ENCODE peak calls at places on chromosomes 6 and 20, in eight cellular contexts. T is endothelial cell of umbilical vein, L is IMR-90, B is sigmoid colon, K is colonic mucosa, E is lower lobe of right lung, O is cardiac muscle cell, N is transverse colon. U is an unnamed sample. For H3K4me1, the result is how much of the 10 kb centered on the place peaks cover.

GRCh38 chr6:118317581-118318563 is 230.2 kb upstream of the PLN start:
- DNase-seq in T (no peak), L (peak), B (no peak), K (no peak), E (no peak), O (peak), N (no peak), U (no peak)

GRCh38 chr6:30612213-30612612 is 4.8 kb downstream of the PPP1R10 start:
- DNase-seq in T (no peak), L (peak), B (no peak), K (no peak), E (no peak), O (peak), N (no peak), U (no peak)

GRCh38 chr6:73942581-73942980 is 246.6 kb downstream of the CD109 start:
- DNase-seq in T (no peak), L (peak), B (no peak), K (no peak), E (no peak), O (no peak), N (no peak), U (no peak)

GRCh38 chr20:51350941-51351631 is 191.4 kb downstream of the NFATC2 start:
- DNase-seq in T (peak), L (peak), B (peak), K (no peak), E (no peak), O (peak), N (no peak), U (peak)

GRCh38 chr6:157270308-157270707 is 53.0 kb downstream of the TMEM242 start:
- DNase-seq in T (no peak), L (no peak), B (no peak), K (no peak), E (no peak), O (no peak), N (no peak), U (peak)

GRCh38 chr6:158032354-158032733 is 50.7 kb downstream of the SYNJ2 start:
- DNase-seq in T (no peak), L (no peak), B (peak), K (no peak), E (peak), O (no peak), N (peak), U (no peak)

GRCh38 chr6:127812985-127813681 is 87.7 kb downstream of the THEMIS start:
- DNase-seq in T (no peak), L (no peak), B (no peak), K (no peak), E (no peak), O (no peak), N (no peak), U (no peak)

GRCh38 chr6:156808287-156808686 is 31.1 kb downstream of the ARID1B start:
- DNase-seq in T (peak), L (peak), B (no peak), K (no peak), E (no peak), O (peak), N (no peak), U (no peak)

GRCh38 chr6:111731404-111732195 is 125.9 kb upstream of the TRAF3IP2 start:
- DNase-seq in T (peak), L (peak), B (no peak), K (no peak), E (no peak), O (no peak), N (no peak), U (no peak)

GRCh38 chr6:98593676-98594075 is 240.7 kb upstream of the POU3F2 start:
- DNase-seq in T (no peak), L (no peak), B (no peak), K (no peak), E (no peak), O (no peak), N (no peak), U (no peak)

GRCh38 chr20:19735446-19735845 is 22.6 kb upstream of the RIN2 start:
- DNase-seq in T (peak), L (peak), B (peak), K (peak), E (no peak), O (peak), N (peak), U (no peak)

GRCh38 chr6:108002365-108003221 is 44.6 kb upstream of the SEC63 start:
- DNase-seq in T (peak), L (peak), B (no peak), K (peak), E (no peak), O (no peak), N (peak), U (no peak)

GRCh38 chr20:11274137-11274536 is 600.3 kb upstream of the JAG1 start:
- DNase-seq in T (peak), L (peak), B (no peak), K (peak), E (no peak), O (peak), N (no peak), U (no peak)

GRCh38 chr6:146670161-146670560 is 71.4 kb downstream of the ADGB start:
- DNase-seq in T (no peak), L (peak), B (no peak), K (no peak), E (no peak), O (no peak), N (no peak), U (no peak)

GRCh38 chr6:159097256-159097655 is 52.5 kb upstream of the TAGAP start:
- DNase-seq in T (no peak), L (no peak), B (no peak), K (peak), E (no peak), O (no peak), N (no peak), U (no peak)

GRCh38 chr6:15026832-15027231 is 219.0 kb upstream of the JARID2 start:
- DNase-seq in T (no peak), L (peak), B (no peak), K (no peak), E (no peak), O (peak), N (no peak), U (no peak)

GRCh38 chr6:132907915-132908314 is 93.5 kb downstream of the RPS12 start:
- DNase-seq in T (no peak), L (peak), B (no peak), K (no peak), E (no peak), O (peak), N (no peak), U (no peak)

GRCh38 chr6:29702519-29703103 is 20.6 kb upstream of the HLA-F start:
- DNase-seq in T (peak), L (no peak), B (no peak), K (peak), E (peak), O (peak), N (peak), U (peak)

GRCh38 chr6:167709196-167709595 is 117.5 kb upstream of the AFDN start:
- DNase-seq in T (no peak), L (no peak), B (no peak), K (no peak), E (no peak), O (no peak), N (no peak), U (peak)

GRCh38 chr20:36587388-36588136 is 14.2 kb downstream of the TGIF2 start:
- DNase-seq in T (no peak), L (no peak), B (no peak), K (no peak), E (no peak), O (no peak), N (no peak), U (no peak)

GRCh38 chr6:34223381-34223963 is 13.2 kb upstream of the HMGA1 start:
- DNase-seq in T (no peak), L (no peak), B (no peak), K (peak), E (no peak), O (no peak), N (peak), U (peak)

GRCh38 chr6:77124604-77125003 is 338.7 kb downstream of the HTR1B start:
- DNase-seq in T (no peak), L (peak), B (no peak), K (no peak), E (no peak), O (peak), N (no peak), U (no peak)

GRCh38 chr6:145139451-145139850 is 595.9 kb downstream of the EPM2A start:
- DNase-seq in T (no peak), L (peak), B (no peak), K (no peak), E (peak), O (no peak), N (no peak), U (no peak)

GRCh38 chr6:25270559-25270958 is 8.6 kb upstream of the CARMIL1 start:
- DNase-seq in T (no peak), L (no peak), B (no peak), K (no peak), E (no peak), O (no peak), N (no peak), U (no peak)

GRCh38 chr6:10995114-10995707 is 48.9 kb downstream of the ELOVL2 start:
- DNase-seq in T (no peak), L (no peak), B (no peak), K (no peak), E (no peak), O (no peak), N (no peak), U (no peak)

GRCh38 chr6:117919775-117920492 is 12.9 kb downstream of the SLC35F1 start:
- DNase-seq in T (no peak), L (no peak), B (no peak), K (no peak), E (peak), O (no peak), N (no peak), U (peak)

GRCh38 chr6:151089916-151090443 is 149.8 kb upstream of the AKAP12 start:
- DNase-seq in T (no peak), L (no peak), B (no peak), K (no peak), E (no peak), O (no peak), N (no peak), U (no peak)

GRCh38 chr20:308427-309038 is 11.2 kb downstream of the ZCCHC3 start:
- DNase-seq in T (no peak), L (no peak), B (no peak), K (no peak), E (no peak), O (no peak), N (no peak), U (no peak)

GRCh38 chr6:12490904-12491571 is 200.9 kb downstream of the EDN1 start:
- DNase-seq in T (peak), L (peak), B (no peak), K (no peak), E (no peak), O (peak), N (no peak), U (no peak)

GRCh38 chr20:20318318-20319161 is 49.4 kb upstream of the INSM1 start:
- DNase-seq in T (no peak), L (no peak), B (no peak), K (no peak), E (no peak), O (peak), N (no peak), U (no peak)

GRCh38 chr6:167663784-167664432 is 162.8 kb upstream of the AFDN start:
- DNase-seq in T (no peak), L (no peak), B (no peak), K (peak), E (no peak), O (no peak), N (peak), U (peak)

GRCh38 chr20:48385527-48385926 is 442.3 kb downstream of the PREX1 start:
- DNase-seq in T (no peak), L (no peak), B (no peak), K (no peak), E (no peak), O (no peak), N (no peak), U (no peak)

GRCh38 chr20:10362674-10363073 is 71.3 kb downstream of the MKKS start:
- DNase-seq in T (no peak), L (no peak), B (no peak), K (no peak), E (no peak), O (no peak), N (no peak), U (no peak)

GRCh38 chr20:59359908-59360307 is 59.5 kb downstream of the EDN3 start:
- DNase-seq in T (no peak), L (no peak), B (no peak), K (no peak), E (no peak), O (no peak), N (no peak), U (no peak)

GRCh38 chr20:59360934-59361333 is 60.5 kb downstream of the EDN3 start:
- DNase-seq in T (no peak), L (no peak), B (no peak), K (no peak), E (no peak), O (no peak), N (no peak), U (no peak)

GRCh38 chr20:59365611-59366284 is 65.3 kb downstream of the EDN3 start:
- DNase-seq in T (no peak), L (no peak), B (no peak), K (no peak), E (no peak), O (no peak), N (no peak), U (peak)

GRCh38 chr20:59363094-59363493 is 62.7 kb downstream of the EDN3 start:
- DNase-seq in T (no peak), L (no peak), B (no peak), K (no peak), E (no peak), O (no peak), N (no peak), U (no peak)

DNA sequence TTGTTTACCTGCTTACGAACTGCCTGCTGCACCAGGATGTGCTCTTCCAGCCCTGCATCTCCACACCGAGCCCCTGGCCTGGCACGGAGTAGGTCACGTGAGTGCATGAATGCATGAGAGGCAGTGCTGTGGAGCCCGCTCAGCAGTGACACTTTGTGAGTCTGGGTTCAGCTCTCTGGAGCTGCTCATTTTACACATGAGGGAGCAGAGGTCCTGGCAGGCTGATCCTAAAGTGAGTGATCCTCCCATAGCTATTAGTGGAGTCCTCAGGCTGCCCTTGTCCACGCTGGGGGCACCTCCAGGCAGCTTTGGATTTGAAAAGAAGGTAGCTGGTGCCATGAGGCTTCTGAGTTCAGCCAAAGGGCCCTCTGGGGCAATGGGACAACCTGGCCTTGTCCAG is 64.2 kb downstream of the EDN3 start:
- DNase-seq in T (no peak), L (no peak), B (no peak), K (no peak), E (no peak), O (no peak), N (no peak), U (peak)
- H3K4me1 ChIP-seq in T (under half), L (under half), B (under half), K (under half), E (under half), O (under half), N (under half), U (under half)

DNA sequence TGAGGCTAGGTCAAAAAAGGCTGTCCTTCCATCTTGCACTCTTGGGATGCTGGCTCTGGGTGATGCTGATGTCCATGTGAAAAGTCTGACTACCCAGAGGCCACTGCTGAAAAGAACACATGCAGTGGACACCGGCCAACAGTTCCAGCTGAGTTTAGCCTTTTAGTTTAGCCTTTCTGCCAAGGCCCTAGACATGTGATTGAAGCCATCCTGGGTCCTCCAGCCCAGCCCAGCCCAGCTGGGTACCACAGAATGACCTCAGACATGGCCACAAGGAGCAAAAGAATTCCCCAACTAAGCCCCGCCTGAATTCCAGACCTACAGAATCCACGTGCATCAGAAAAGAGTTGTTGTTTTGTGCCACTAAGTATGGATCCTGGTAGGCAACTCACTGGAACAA is 17.4 kb downstream of the PIGT start:
- DNase-seq in T (no peak), L (peak), B (peak), K (no peak), E (no peak), O (peak), N (peak), U (no peak)
- H3K27ac ChIP-seq in T (no peak), L (no peak), B (peak), K (no peak), E (no peak), O (no peak), N (peak), U (peak)

DNA sequence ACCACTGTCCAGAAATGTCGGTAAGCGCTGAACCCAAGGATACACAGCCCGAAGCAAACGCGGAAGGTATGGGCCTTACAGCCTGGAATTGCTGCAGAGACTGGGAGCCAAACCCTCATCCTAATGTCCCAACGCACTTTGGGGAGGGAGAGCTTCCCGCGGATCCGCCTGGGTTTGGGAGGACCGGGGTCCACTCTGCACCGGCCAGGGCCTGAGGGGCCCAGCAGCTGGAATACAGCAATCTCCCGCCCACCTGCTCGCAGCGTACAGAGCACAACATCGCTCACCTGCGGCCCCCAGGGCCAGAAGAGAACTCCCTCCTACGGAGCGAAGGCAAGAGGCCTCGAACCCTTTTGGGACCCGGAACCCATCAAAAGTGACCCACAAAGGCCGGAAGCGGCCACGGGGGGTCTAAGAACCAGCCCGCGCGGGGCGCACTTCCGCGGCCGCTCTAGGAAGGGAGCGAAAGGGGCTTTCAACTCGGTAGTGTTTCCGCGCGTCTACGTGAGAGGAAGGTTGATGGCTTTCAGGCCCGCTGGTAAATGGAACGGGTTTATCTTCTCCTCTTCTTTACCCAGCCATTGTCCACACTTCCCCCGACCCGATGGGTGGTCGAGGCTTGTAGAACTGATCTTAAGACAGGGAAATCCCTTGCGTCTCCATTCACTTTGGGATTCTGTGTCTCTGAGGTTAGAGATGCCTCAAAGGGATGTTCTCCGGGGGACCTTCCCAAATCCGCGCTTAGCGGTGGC is at the start of gene ZSCAN12:
- DNase-seq in T (peak), L (peak), B (peak), K (peak), E (peak), O (peak), N (peak), U (peak)
- TF ChIP-seq CTCF in T (peak), L (peak), B (no peak), K (peak), E (peak), O (peak), N (peak), U (peak)

GRCh38 chr20:1330075-1330830 is 1.3 kb upstream of the SDCBP2 start:
- DNase-seq in T (no peak), L (no peak), B (peak), K (peak), E (no peak), O (peak), N (peak), U (peak)

GRCh38 chr20:1328680-1329330 is at the start of gene SDCBP2:
- DNase-seq in T (no peak), L (no peak), B (peak), K (peak), E (peak), O (no peak), N (peak), U (peak)

GRCh38 chr20:1326031-1326930 is 2.7 kb downstream of the SDCBP2 start:
- DNase-seq in T (peak), L (peak), B (peak), K (peak), E (no peak), O (peak), N (peak), U (peak)

GRCh38 chr20:1327241-1327653 is 1.7 kb downstream of the SDCBP2 start:
- DNase-seq in T (peak), L (peak), B (peak), K (peak), E (peak), O (peak), N (peak), U (peak)

GRCh38 chr20:1327827-1328679 is 886 bp downstream of the SDCBP2 start:
- DNase-seq in T (no peak), L (no peak), B (peak), K (peak), E (no peak), O (no peak), N (peak), U (peak)
- H3K4me1 ChIP-seq in T (half or more), L (under half), B (under half), K (under half), E (half or more), O (under half), N (half or more), U (half or more)

U was measured in spleen.